ENCODE peak calls at places on chromosomes 11 and 22, in nine cellular contexts. K, H, J, P, T, A, D, G and U are unnamed samples.
A peak's percentile ranks its signal among the peaks of the same experiment; 100 is the strongest.

GRCh38 chr11:36672815-36673450 is 74.9 kb upstream of the RAG2 start:
- DNase-seq in P (peak; percentile 59), T (peak; percentile 58), J (peak; percentile 7), G (peak; percentile 27), D (peak; percentile 52), K (peak; percentile 61), A (no peak), H (no peak), U (peak; percentile 17)

GRCh38 chr11:16912607-16913006 is 101.6 kb downstream of the PLEKHA7 start:
- DNase-seq in G (peak; percentile 36), P (no peak), H (no peak), T (no peak), K (no peak), D (no peak), J (no peak), A (no peak), U (no peak)

GRCh38 chr11:66360406-66361073 is 11.0 kb downstream of the SLC29A2 start:
- DNase-seq in G (no peak), A (no peak), D (no peak), T (no peak), H (peak; percentile 37), K (no peak), J (no peak), P (no peak), U (peak; percentile 8)

GRCh38 chr11:104061851-104062521 is 25.5 kb downstream of the DDI1 start:
- DNase-seq in A (no peak), P (no peak), K (peak; percentile 36), G (no peak), H (no peak), T (no peak), J (no peak), D (peak; percentile 81), U (no peak)

GRCh38 chr11:24963879-24964278 is 467.0 kb downstream of the LUZP2 start:
- DNase-seq in A (no peak), D (no peak), J (no peak), T (no peak), K (peak; percentile 31), H (no peak), G (no peak), P (no peak), U (no peak)

GRCh38 chr11:13691296-13691899 is 22.9 kb downstream of the FAR1 start:
- DNase-seq in T (no peak), G (no peak), H (no peak), A (no peak), J (no peak), D (peak; percentile 13), P (no peak), K (peak; percentile 13), U (no peak)

GRCh38 chr22:20463324-20464095 is 25.9 kb upstream of the SCARF2 start:
- DNase-seq in J (no peak), D (no peak), P (no peak), K (no peak), G (no peak), A (no peak), H (no peak), T (no peak), U (peak; percentile 41)

GRCh38 chr11:63945482-63946163 is 6.8 kb downstream of the NAA40 start:
- DNase-seq in G (peak; percentile 77), H (peak; percentile 90), A (peak; percentile 72), K (peak; percentile 81), P (peak; percentile 62), J (peak; percentile 48), D (peak; percentile 80), T (peak; percentile 75), U (peak; percentile 61)

GRCh38 chr22:44704159-44705021 is 2.4 kb downstream of the PRR5 start:
- DNase-seq in D (no peak), G (no peak), P (no peak), H (no peak), A (no peak), K (no peak), T (no peak), J (no peak), U (no peak)

GRCh38 chr22:44701187-44701586 is 817 bp upstream of the PRR5 start:
- DNase-seq in G (no peak), T (no peak), J (no peak), D (no peak), A (no peak), H (no peak), P (no peak), K (no peak), U (no peak)

GRCh38 chr22:44703269-44703870 is 1.4 kb downstream of the PRR5 start:
- DNase-seq in P (no peak), G (no peak), A (no peak), K (no peak), J (no peak), D (no peak), T (no peak), H (no peak), U (no peak)

GRCh38 chr22:44701824-44702478 is at the start of gene PRR5:
- DNase-seq in T (peak; percentile 66), J (no peak), A (no peak), H (peak; percentile 84), P (peak; percentile 59), G (peak; percentile 87), D (peak; percentile 93), K (peak; percentile 79), U (peak; percentile 95)

GRCh38 chr22:44702479-44703219 is 645 bp downstream of the PRR5 start:
- DNase-seq in A (no peak), K (peak; percentile 41), P (no peak), G (peak; percentile 47), T (no peak), J (no peak), H (no peak), D (peak; percentile 25), U (no peak)
- TF ChIP-seq CTCF in A (no peak), K (peak; percentile 7), P (peak; percentile 39), G (no peak), T (no peak), J (no peak), H (no peak), D (no peak), U (no peak)

GRCh38 chr11:106076421-106076922 is 675 bp downstream of the KBTBD3 start:
- DNase-seq in K (no peak), D (no peak), T (no peak), A (no peak), P (no peak), H (peak; percentile 61), J (peak; percentile 28), G (peak; percentile 30), U (no peak)

GRCh38 chr11:106077609-106078517 is at the start of gene AASDHPPT:
- DNase-seq in D (peak; percentile 34), K (peak; percentile 64), G (peak; percentile 26), H (no peak), A (no peak), P (peak; percentile 9), J (peak; percentile 20), T (peak; percentile 59), U (no peak)

GRCh38 chr11:106082096-106082495 is 4.6 kb downstream of the AASDHPPT start:
- DNase-seq in J (no peak), H (no peak), T (no peak), A (no peak), P (no peak), K (no peak), D (no peak), G (no peak), U (no peak)

GRCh38 chr11:106072804-106073203 is 4.3 kb downstream of the KBTBD3 start:
- DNase-seq in G (no peak), D (no peak), H (no peak), T (no peak), A (no peak), P (no peak), K (no peak), J (no peak), U (no peak)

GRCh38 chr11:106076923-106077608 is at the start of gene KBTBD3:
- DNase-seq in G (peak; percentile 98), K (peak; percentile 100), D (peak; percentile 99), H (peak; percentile 100), P (peak; percentile 99), J (peak; percentile 99), T (peak; percentile 98), A (peak; percentile 100), U (peak; percentile 90)
- TF ChIP-seq CTCF in G (no peak), K (peak; percentile 44), D (peak; percentile 50), H (no peak), P (peak; percentile 63), J (peak; percentile 82), T (peak; percentile 32), A (peak; percentile 43), U (peak; percentile 39)

GRCh38 chr11:113275602-113276001 is 38.8 kb upstream of the TTC12 start:
- DNase-seq in T (no peak), G (no peak), K (no peak), D (no peak), P (no peak), A (no peak), J (no peak), H (no peak), U (no peak)

GRCh38 chr11:113272281-113272680 is 42.1 kb upstream of the TTC12 start:
- DNase-seq in J (no peak), K (no peak), D (no peak), P (no peak), T (no peak), G (no peak), H (no peak), A (no peak), U (no peak)

GRCh38 chr11:113272927-113273615 is 41.3 kb upstream of the TTC12 start:
- DNase-seq in H (no peak), A (no peak), D (no peak), G (no peak), P (no peak), J (no peak), T (no peak), K (no peak), U (no peak)

GRCh38 chr11:113273720-113274119 is 40.7 kb upstream of the TTC12 start:
- DNase-seq in P (no peak), G (no peak), H (no peak), D (no peak), K (no peak), J (no peak), A (no peak), T (no peak), U (no peak)

GRCh38 chr11:113274708-113275582 is 39.4 kb upstream of the TTC12 start:
- DNase-seq in G (no peak), D (no peak), J (no peak), P (no peak), H (no peak), K (no peak), T (peak; percentile 3), A (no peak), U (no peak)
- TF ChIP-seq CTCF in G (no peak), D (peak; percentile 19), J (no peak), P (no peak), H (no peak), K (peak; percentile 9), T (no peak), A (peak; percentile 35), U (no peak)

GRCh38 chr11:7534030-7534378 is 20.2 kb downstream of the PPFIBP2 start:
- DNase-seq in D (no peak), J (no peak), A (no peak), P (no peak), T (no peak), G (no peak), K (no peak), H (no peak), U (no peak)

GRCh38 chr11:7538023-7538422 is 24.2 kb downstream of the PPFIBP2 start:
- DNase-seq in D (peak; percentile 25), P (no peak), G (peak; percentile 24), H (peak; percentile 73), J (no peak), K (no peak), A (no peak), T (no peak), U (no peak)

GRCh38 chr11:7537260-7537659 is 23.5 kb downstream of the PPFIBP2 start:
- DNase-seq in K (no peak), J (no peak), T (no peak), G (no peak), H (no peak), P (no peak), D (no peak), A (no peak), U (no peak)

GRCh38 chr11:7538466-7539454 is 25.0 kb downstream of the PPFIBP2 start:
- DNase-seq in A (no peak), T (no peak), D (peak; percentile 41), H (no peak), G (peak; percentile 49), K (no peak), J (no peak), P (no peak), U (no peak)

DNA sequence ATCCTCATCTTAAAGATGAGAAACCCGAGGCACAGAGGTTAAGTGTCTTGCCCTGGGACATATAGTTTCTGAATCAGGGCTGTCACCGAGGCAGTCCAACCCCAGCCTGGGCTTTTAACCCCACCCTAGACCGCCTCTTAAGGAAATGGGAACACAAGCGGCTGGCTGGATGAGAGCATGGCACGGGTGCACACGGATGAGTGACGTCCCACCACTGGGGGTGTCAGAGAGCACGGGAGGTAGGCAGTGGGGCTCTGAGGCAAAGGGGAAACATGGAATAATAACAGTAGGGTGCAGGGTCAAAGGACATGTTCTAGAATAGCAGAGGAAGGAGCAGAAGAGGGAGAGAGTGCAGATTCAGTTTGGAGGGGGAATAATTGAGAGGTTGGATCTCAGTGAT is 22.3 kb downstream of the PPFIBP2 start:
- DNase-seq in A (no peak), H (no peak), K (no peak), T (peak; percentile 35), J (no peak), P (no peak), D (no peak), G (peak; percentile 56), U (no peak)
- TF ChIP-seq CTCF in A (peak; percentile 25), H (no peak), K (peak; percentile 22), T (no peak), J (peak; percentile 55), P (peak; percentile 23), D (peak; percentile 5), G (peak; percentile 16), U (no peak)